ENCODE peak calls at places on chromosomes 4 and X, in four cellular contexts. S, G, J and Q are unnamed samples.
A peak's percentile ranks its signal among the peaks of the same experiment; 100 is the strongest.

GRCh38 chr4:38189445-38189844 is 229.2 kb downstream of the PTTG2 start:
- DNase-seq in G (no peak), S (no peak), J (peak; percentile 95), Q (peak; percentile 90)

GRCh38 chrX:107541244-107541643 is 87.1 kb upstream of the PRPS1 start:
- DNase-seq in J (peak; percentile 52), G (no peak), S (no peak), Q (no peak)

GRCh38 chr4:95984081-95984480 is 144.2 kb downstream of the PDHA2 start:
- DNase-seq in G (no peak), S (no peak), J (no peak), Q (no peak)

GRCh38 chr4:184417802-184418511 is 56.4 kb downstream of the IRF2 start:
- DNase-seq in G (no peak), J (peak; percentile 94), S (no peak), Q (peak; percentile 12)

GRCh38 chr4:140308366-140309123 is 64.9 kb upstream of the SCOC start:
- DNase-seq in G (no peak), J (peak; percentile 98), S (peak; percentile 66), Q (peak; percentile 93)

GRCh38 chr4:102531441-102531840 is 30.3 kb downstream of the NFKB1 start:
- DNase-seq in S (no peak), J (peak; percentile 25), G (no peak), Q (no peak)

GRCh38 chr4:1368421-1369090 is 21.5 kb downstream of the UVSSA start:
- DNase-seq in S (peak; percentile 4), G (no peak), J (no peak), Q (no peak)

GRCh38 chr4:115973768-115974167 is 860.3 kb upstream of the NDST4 start:
- DNase-seq in S (no peak), J (no peak), G (no peak), Q (no peak)

GRCh38 chr4:1342003-1342402 is 5.0 kb upstream of the UVSSA start:
- DNase-seq in G (no peak), J (peak; percentile 65), S (no peak), Q (no peak)

GRCh38 chr4:8323947-8324555 is 54.5 kb downstream of the HTRA3 start:
- DNase-seq in J (peak; percentile 31), G (no peak), S (no peak), Q (peak; percentile 60)

DNA sequence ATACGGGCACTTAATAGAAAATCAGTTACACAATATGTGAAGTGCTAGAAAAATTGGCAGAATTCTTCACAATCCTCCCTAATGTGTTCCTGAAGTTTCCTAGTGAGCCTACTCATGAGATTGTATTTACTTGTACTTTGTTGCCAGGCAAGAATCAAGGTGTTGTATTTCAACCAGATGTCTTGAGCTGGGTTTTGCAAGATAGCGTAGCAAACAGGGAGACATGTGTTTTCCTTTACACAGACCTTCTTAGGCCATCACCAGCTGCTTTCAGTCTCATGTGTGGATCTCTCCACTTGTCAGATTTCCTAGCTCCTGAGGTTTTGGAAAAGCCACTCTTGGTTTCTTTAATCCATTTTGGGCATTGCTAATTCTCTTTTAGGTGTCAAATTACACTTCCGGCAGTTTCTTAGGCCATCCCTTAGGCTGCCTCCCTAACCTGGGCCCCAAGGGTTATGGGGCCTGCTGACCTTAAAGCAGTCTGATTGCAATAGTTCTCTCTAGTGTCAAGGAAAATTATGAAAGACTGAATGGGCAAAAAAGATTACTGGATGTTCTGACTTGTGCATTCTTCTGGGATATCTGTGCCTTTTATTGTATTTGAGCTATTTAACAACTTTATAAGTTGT is 12.2 kb upstream of the EDA start:
- DNase-seq in G (no peak), S (no peak), J (no peak), Q (no peak)
- H3K4me3 ChIP-seq in G (no peak overlapping the region), S (no peak overlapping the region), J (no peak overlapping the region), Q (no peak overlapping the region)

GRCh38 chr4:54233128-54233696 is 4.1 kb downstream of the PDGFRA start:
- DNase-seq in S (peak; percentile 88), G (peak; percentile 51), J (peak; percentile 85), Q (peak; percentile 99)
- H3K27me3 ChIP-seq in S (peaks cover 72% of the 10 kb centered on the region), G (peaks cover 38% of the 10 kb centered on the region), J (no peaks in the 10 kb centered on the region), Q (no peaks in the 10 kb centered on the region)

GRCh38 chrX:149803458-149804062 is 21.8 kb downstream of the MAGEA9 start:
- DNase-seq in G (no peak), J (no peak), S (no peak), Q (no peak)

GRCh38 chrX:149807747-149808458 is 26.2 kb downstream of the MAGEA9 start:
- DNase-seq in J (no peak), S (no peak), G (no peak), Q (no peak)

GRCh38 chrX:149799095-149799721 is 17.5 kb downstream of the MAGEA9 start:
- DNase-seq in S (no peak), G (no peak), J (no peak), Q (no peak)

DNA sequence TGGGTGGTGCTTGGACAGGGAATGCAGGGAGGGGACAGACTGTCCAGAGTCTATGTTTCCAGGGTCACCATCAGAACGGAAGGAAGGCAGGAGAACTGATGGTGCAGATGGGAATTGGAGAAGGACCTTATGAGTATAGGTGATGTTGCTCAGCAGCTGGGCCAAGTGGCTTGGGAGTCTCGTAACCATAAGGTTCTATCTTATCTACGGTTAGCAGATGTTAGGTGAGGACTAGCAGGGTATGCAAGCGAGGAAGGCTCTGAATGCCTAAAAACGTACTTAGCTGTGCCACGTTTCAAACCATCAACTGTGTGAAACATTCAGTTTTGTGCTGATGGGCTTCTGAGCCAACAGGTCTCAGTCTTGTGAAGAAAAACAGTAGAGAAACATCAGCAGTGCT is 22.4 kb downstream of the MAGEA9 start:
- DNase-seq in G (no peak), J (no peak), S (no peak), Q (no peak)
- H3K9me3 ChIP-seq in G (no peaks in the 10 kb centered on the region), J (no peaks in the 10 kb centered on the region), S (no peaks in the 10 kb centered on the region), Q (no peaks in the 10 kb centered on the region)

DNA sequence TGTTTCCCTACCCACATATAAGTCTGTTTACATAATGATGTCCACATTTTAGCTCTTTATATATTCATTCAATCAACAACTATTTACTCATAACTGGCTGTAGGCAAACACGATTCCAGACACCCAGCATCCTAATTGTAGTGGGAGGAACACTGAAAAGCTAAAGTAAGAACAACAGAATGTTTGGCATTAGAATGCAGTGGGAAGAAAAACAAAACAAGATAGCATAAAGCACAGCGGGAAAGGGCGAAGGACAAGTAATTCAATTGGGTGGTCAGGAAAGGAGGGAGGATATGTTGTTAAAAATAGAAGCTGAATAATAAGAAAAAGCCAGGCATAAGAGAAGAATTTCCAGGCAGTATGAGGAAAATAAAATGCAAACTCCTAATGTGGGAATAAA is 189.5 kb upstream of the FAT4 start:
- DNase-seq in G (no peak), S (no peak), J (no peak), Q (no peak)
- H3K4me3 ChIP-seq in G (no peak overlapping the region), S (no peak overlapping the region), J (no peak overlapping the region), Q (no peak overlapping the region)

GRCh38 chr4:174215936-174216699 is 67.3 kb downstream of the FBXO8 start:
- DNase-seq in S (no peak), G (no peak), J (no peak), Q (no peak)
- H3K27me3 ChIP-seq in S (peaks cover 84% of the 10 kb centered on the region), G (peaks cover 67% of the 10 kb centered on the region), J (peaks cover 64% of the 10 kb centered on the region), Q (no peaks in the 10 kb centered on the region)

GRCh38 chr4:168759321-168759720 is 250.7 kb downstream of the CBR4 start:
- DNase-seq in J (no peak), G (no peak), S (no peak), Q (no peak)
- H3K9me3 ChIP-seq in J (no peaks in the 10 kb centered on the region), G (no peaks in the 10 kb centered on the region), S (no peaks in the 10 kb centered on the region), Q (no peaks in the 10 kb centered on the region)

GRCh38 chr4:85722401-85722800 is 247.5 kb downstream of the ARHGAP24 start:
- DNase-seq in J (no peak), G (no peak), S (no peak), Q (no peak)

GRCh38 chr4:85724801-85725548 is 250.0 kb downstream of the ARHGAP24 start:
- DNase-seq in J (no peak), G (no peak), S (no peak), Q (no peak)

GRCh38 chr4:85725727-85726170 is 250.8 kb downstream of the ARHGAP24 start:
- DNase-seq in J (no peak), G (no peak), S (peak; percentile 41), Q (peak; percentile 9)

GRCh38 chr4:85720736-85721135 is 245.8 kb downstream of the ARHGAP24 start:
- DNase-seq in J (peak; percentile 23), G (no peak), S (no peak), Q (peak; percentile 13)

DNA sequence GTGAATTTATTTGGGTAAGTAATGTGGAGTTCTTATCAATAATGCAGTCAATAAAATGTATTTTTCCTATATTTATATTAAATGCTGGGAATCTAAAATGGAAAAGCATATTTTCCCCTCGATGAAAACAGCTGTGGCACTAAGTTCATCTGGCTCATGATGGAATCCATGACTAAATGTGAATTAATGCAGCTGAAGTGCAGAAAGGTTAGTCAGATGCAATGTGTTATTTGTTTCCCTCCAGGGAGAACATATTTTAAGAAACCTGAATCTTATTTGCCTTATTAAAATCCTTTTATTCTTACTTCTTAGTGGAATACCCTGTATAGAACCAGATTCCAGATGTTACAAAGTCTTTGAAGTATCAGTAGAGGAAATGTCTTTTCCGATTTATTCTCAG is 247.9 kb downstream of the ARHGAP24 start:
- DNase-seq in G (no peak), S (no peak), J (no peak), Q (no peak)
- H3K4me3 ChIP-seq in G (no peak overlapping the region), S (no peak overlapping the region), J (no peak overlapping the region), Q (no peak overlapping the region)